ENCODE peak calls at places on chromosomes 16 and 17, in seven cellular contexts. One of them, this sample, is unnamed.

GRCh38 chr17:28760987-28761562 is 17.3 kb downstream of the TRAF4 start:
- DNase-seq in ascending aorta: no peak
- DNase-seq in GM18507: no peak
- DNase-seq in stimulated activated naive CD8-positive, alpha-beta T cell treated with anti-CD3 and anti-CD28 coated beads, Interleukin-15, Interleukin-2, amounts not matched to agents 100 U/mL and 50 U/mL, for 24 hours: no peak
- DNase-seq in fibroblast of lung: peak; percentile 60
- DNase-seq in HEK293T: no peak
- DNase-seq in CD8-positive, alpha-beta memory T cell: no peak
- DNase-seq in this sample: no peak

GRCh38 chr16:35516551-35516950 is 2057.1 kb downstream of the TP53TG3F start:
- DNase-seq in ascending aorta: no peak
- DNase-seq in GM18507: no peak
- DNase-seq in stimulated activated naive CD8-positive, alpha-beta T cell treated with anti-CD3 and anti-CD28 coated beads, Interleukin-15, Interleukin-2, amounts not matched to agents 100 U/mL and 50 U/mL, for 24 hours: no peak
- DNase-seq in fibroblast of lung: no peak
- DNase-seq in HEK293T: no peak
- DNase-seq in CD8-positive, alpha-beta memory T cell: no peak
- DNase-seq in this sample: no peak

GRCh38 chr16:67645397-67646121 is 615 bp downstream of the CARMIL2 start:
- DNase-seq in ascending aorta: no peak
- DNase-seq in GM18507: no peak
- DNase-seq in stimulated activated naive CD8-positive, alpha-beta T cell treated with anti-CD3 and anti-CD28 coated beads, Interleukin-15, Interleukin-2, amounts not matched to agents 100 U/mL and 50 U/mL, for 24 hours: no peak
- DNase-seq in fibroblast of lung: no peak
- DNase-seq in HEK293T: no peak
- DNase-seq in CD8-positive, alpha-beta memory T cell: no peak
- DNase-seq in this sample: peak; percentile 27

GRCh38 chr16:47503936-47504335 is 42.8 kb downstream of the PHKB start:
- DNase-seq in ascending aorta: no peak
- DNase-seq in GM18507: no peak
- DNase-seq in stimulated activated naive CD8-positive, alpha-beta T cell treated with anti-CD3 and anti-CD28 coated beads, Interleukin-15, Interleukin-2, amounts not matched to agents 100 U/mL and 50 U/mL, for 24 hours: no peak
- DNase-seq in fibroblast of lung: peak; percentile 55
- DNase-seq in HEK293T: no peak
- DNase-seq in CD8-positive, alpha-beta memory T cell: no peak
- DNase-seq in this sample: no peak

GRCh38 chr17:29881256-29881655 is 48.8 kb downstream of the SSH2 start:
- DNase-seq in ascending aorta: no peak
- DNase-seq in GM18507: no peak
- DNase-seq in stimulated activated naive CD8-positive, alpha-beta T cell treated with anti-CD3 and anti-CD28 coated beads, Interleukin-15, Interleukin-2, amounts not matched to agents 100 U/mL and 50 U/mL, for 24 hours: no peak
- DNase-seq in fibroblast of lung: no peak
- DNase-seq in HEK293T: no peak
- DNase-seq in CD8-positive, alpha-beta memory T cell: no peak
- DNase-seq in this sample: no peak

GRCh38 chr17:76087531-76087930 is 8.5 kb downstream of the ZACN start:
- DNase-seq in ascending aorta: no peak
- DNase-seq in GM18507: no peak
- DNase-seq in stimulated activated naive CD8-positive, alpha-beta T cell treated with anti-CD3 and anti-CD28 coated beads, Interleukin-15, Interleukin-2, amounts not matched to agents 100 U/mL and 50 U/mL, for 24 hours: no peak
- DNase-seq in fibroblast of lung: no peak
- DNase-seq in HEK293T: no peak
- DNase-seq in CD8-positive, alpha-beta memory T cell: no peak
- DNase-seq in this sample: no peak

GRCh38 chr17:28492352-28493310 is 13.5 kb upstream of the FOXN1 start:
- DNase-seq in ascending aorta: no peak
- DNase-seq in GM18507: no peak
- DNase-seq in stimulated activated naive CD8-positive, alpha-beta T cell treated with anti-CD3 and anti-CD28 coated beads, Interleukin-15, Interleukin-2, amounts not matched to agents 100 U/mL and 50 U/mL, for 24 hours: no peak
- DNase-seq in fibroblast of lung: no peak
- DNase-seq in HEK293T: no peak
- DNase-seq in CD8-positive, alpha-beta memory T cell: no peak
- DNase-seq in this sample: no peak

GRCh38 chr17:60149691-60150582 is at the start of gene CA4:
- DNase-seq in ascending aorta: no peak
- DNase-seq in GM18507: no peak
- DNase-seq in stimulated activated naive CD8-positive, alpha-beta T cell treated with anti-CD3 and anti-CD28 coated beads, Interleukin-15, Interleukin-2, amounts not matched to agents 100 U/mL and 50 U/mL, for 24 hours: no peak
- DNase-seq in fibroblast of lung: no peak
- DNase-seq in HEK293T: no peak
- DNase-seq in CD8-positive, alpha-beta memory T cell: no peak
- DNase-seq in this sample: no peak

GRCh38 chr16:51382940-51383339 is 231.9 kb upstream of the SALL1 start:
- DNase-seq in ascending aorta: no peak
- DNase-seq in GM18507: no peak
- DNase-seq in stimulated activated naive CD8-positive, alpha-beta T cell treated with anti-CD3 and anti-CD28 coated beads, Interleukin-15, Interleukin-2, amounts not matched to agents 100 U/mL and 50 U/mL, for 24 hours: no peak
- DNase-seq in fibroblast of lung: no peak
- DNase-seq in HEK293T: no peak
- DNase-seq in CD8-positive, alpha-beta memory T cell: no peak
- DNase-seq in this sample: no peak

GRCh38 chr16:68298907-68299515 is 11.7 kb downstream of the SLC7A6OS start:
- DNase-seq in ascending aorta: no peak
- DNase-seq in GM18507: no peak
- DNase-seq in stimulated activated naive CD8-positive, alpha-beta T cell treated with anti-CD3 and anti-CD28 coated beads, Interleukin-15, Interleukin-2, amounts not matched to agents 100 U/mL and 50 U/mL, for 24 hours: no peak
- DNase-seq in fibroblast of lung: peak; percentile 76
- DNase-seq in HEK293T: no peak
- DNase-seq in CD8-positive, alpha-beta memory T cell: no peak
- DNase-seq in this sample: no peak

GRCh38 chr17:66540131-66540781 is 237.8 kb downstream of the PRKCA start:
- DNase-seq in ascending aorta: no peak
- DNase-seq in GM18507: no peak
- DNase-seq in stimulated activated naive CD8-positive, alpha-beta T cell treated with anti-CD3 and anti-CD28 coated beads, Interleukin-15, Interleukin-2, amounts not matched to agents 100 U/mL and 50 U/mL, for 24 hours: peak; percentile 20
- DNase-seq in fibroblast of lung: peak; percentile 95
- DNase-seq in HEK293T: no peak
- DNase-seq in CD8-positive, alpha-beta memory T cell: no peak
- DNase-seq in this sample: no peak

GRCh38 chr17:21375757-21376584 is at the start of gene KCNJ12:
- DNase-seq in ascending aorta: no peak
- DNase-seq in GM18507: no peak
- DNase-seq in stimulated activated naive CD8-positive, alpha-beta T cell treated with anti-CD3 and anti-CD28 coated beads, Interleukin-15, Interleukin-2, amounts not matched to agents 100 U/mL and 50 U/mL, for 24 hours: no peak
- DNase-seq in fibroblast of lung: peak; percentile 26
- DNase-seq in HEK293T: peak; percentile 35
- DNase-seq in CD8-positive, alpha-beta memory T cell: no peak
- DNase-seq in this sample: peak; percentile 11

GRCh38 chr17:14331200-14331981 is 30.5 kb downstream of the HS3ST3B1 start:
- DNase-seq in ascending aorta: no peak
- DNase-seq in GM18507: no peak
- DNase-seq in stimulated activated naive CD8-positive, alpha-beta T cell treated with anti-CD3 and anti-CD28 coated beads, Interleukin-15, Interleukin-2, amounts not matched to agents 100 U/mL and 50 U/mL, for 24 hours: no peak
- DNase-seq in fibroblast of lung: no peak
- DNase-seq in HEK293T: no peak
- DNase-seq in CD8-positive, alpha-beta memory T cell: no peak
- DNase-seq in this sample: no peak

GRCh38 chr16:8878523-8878911 is 3.6 kb upstream of the LITAFD start:
- DNase-seq in ascending aorta: no peak
- DNase-seq in GM18507: no peak
- DNase-seq in stimulated activated naive CD8-positive, alpha-beta T cell treated with anti-CD3 and anti-CD28 coated beads, Interleukin-15, Interleukin-2, amounts not matched to agents 100 U/mL and 50 U/mL, for 24 hours: no peak
- DNase-seq in fibroblast of lung: peak; percentile 79
- DNase-seq in HEK293T: no peak
- DNase-seq in CD8-positive, alpha-beta memory T cell: no peak
- DNase-seq in this sample: no peak

GRCh38 chr17:82103588-82104451 is 5.8 kb upstream of the FASN start:
- DNase-seq in ascending aorta: no peak
- DNase-seq in GM18507: no peak
- DNase-seq in stimulated activated naive CD8-positive, alpha-beta T cell treated with anti-CD3 and anti-CD28 coated beads, Interleukin-15, Interleukin-2, amounts not matched to agents 100 U/mL and 50 U/mL, for 24 hours: no peak
- DNase-seq in fibroblast of lung: no peak
- DNase-seq in HEK293T: no peak
- DNase-seq in CD8-positive, alpha-beta memory T cell: no peak
- DNase-seq in this sample: no peak

GRCh38 chr16:77899416-77899815 is 111.1 kb downstream of the VAT1L start:
- DNase-seq in ascending aorta: no peak
- DNase-seq in GM18507: no peak
- DNase-seq in stimulated activated naive CD8-positive, alpha-beta T cell treated with anti-CD3 and anti-CD28 coated beads, Interleukin-15, Interleukin-2, amounts not matched to agents 100 U/mL and 50 U/mL, for 24 hours: no peak
- DNase-seq in fibroblast of lung: no peak
- DNase-seq in HEK293T: no peak
- DNase-seq in CD8-positive, alpha-beta memory T cell: no peak
- DNase-seq in this sample: no peak

GRCh38 chr16:4393243-4393606 is 21.6 kb downstream of the VASN start:
- DNase-seq in ascending aorta: no peak
- DNase-seq in GM18507: no peak
- DNase-seq in stimulated activated naive CD8-positive, alpha-beta T cell treated with anti-CD3 and anti-CD28 coated beads, Interleukin-15, Interleukin-2, amounts not matched to agents 100 U/mL and 50 U/mL, for 24 hours: no peak
- DNase-seq in fibroblast of lung: peak; percentile 54
- DNase-seq in HEK293T: no peak
- DNase-seq in CD8-positive, alpha-beta memory T cell: no peak
- DNase-seq in this sample: no peak

GRCh38 chr16:48323783-48324775 is 61.1 kb downstream of the SIAH1 start:
- DNase-seq in ascending aorta: no peak
- DNase-seq in GM18507: no peak
- DNase-seq in stimulated activated naive CD8-positive, alpha-beta T cell treated with anti-CD3 and anti-CD28 coated beads, Interleukin-15, Interleukin-2, amounts not matched to agents 100 U/mL and 50 U/mL, for 24 hours: no peak
- DNase-seq in fibroblast of lung: peak; percentile 8
- DNase-seq in HEK293T: no peak
- DNase-seq in CD8-positive, alpha-beta memory T cell: no peak
- DNase-seq in this sample: no peak

GRCh38 chr17:63998050-63998720 is at the start of gene PRR29:
- DNase-seq in ascending aorta: no peak
- DNase-seq in GM18507: peak; percentile 90
- DNase-seq in stimulated activated naive CD8-positive, alpha-beta T cell treated with anti-CD3 and anti-CD28 coated beads, Interleukin-15, Interleukin-2, amounts not matched to agents 100 U/mL and 50 U/mL, for 24 hours: peak; percentile 80
- DNase-seq in fibroblast of lung: peak; percentile 31
- DNase-seq in HEK293T: peak; percentile 89
- DNase-seq in CD8-positive, alpha-beta memory T cell: peak; percentile 68
- DNase-seq in this sample: peak; percentile 80

GRCh38 chr16:3235856-3236669 is 1.1 kb upstream of the ZNF200 start:
- DNase-seq in ascending aorta: no peak
- DNase-seq in GM18507: no peak
- DNase-seq in stimulated activated naive CD8-positive, alpha-beta T cell treated with anti-CD3 and anti-CD28 coated beads, Interleukin-15, Interleukin-2, amounts not matched to agents 100 U/mL and 50 U/mL, for 24 hours: peak; percentile 26
- DNase-seq in fibroblast of lung: no peak
- DNase-seq in HEK293T: peak; percentile 76
- DNase-seq in CD8-positive, alpha-beta memory T cell: peak; percentile 24
- DNase-seq in this sample: peak; percentile 81

GRCh38 chr16:81431554-81432353 is 12.9 kb upstream of the CMIP start:
- DNase-seq in ascending aorta: peak; percentile 29
- DNase-seq in GM18507: no peak
- DNase-seq in stimulated activated naive CD8-positive, alpha-beta T cell treated with anti-CD3 and anti-CD28 coated beads, Interleukin-15, Interleukin-2, amounts not matched to agents 100 U/mL and 50 U/mL, for 24 hours: no peak
- DNase-seq in fibroblast of lung: peak; percentile 85
- DNase-seq in HEK293T: no peak
- DNase-seq in CD8-positive, alpha-beta memory T cell: no peak
- DNase-seq in this sample: no peak

GRCh38 chr17:57772774-57773173 is 27.7 kb upstream of the CCDC182 start:
- DNase-seq in ascending aorta: no peak
- DNase-seq in GM18507: no peak
- DNase-seq in stimulated activated naive CD8-positive, alpha-beta T cell treated with anti-CD3 and anti-CD28 coated beads, Interleukin-15, Interleukin-2, amounts not matched to agents 100 U/mL and 50 U/mL, for 24 hours: no peak
- DNase-seq in fibroblast of lung: no peak
- DNase-seq in HEK293T: no peak
- DNase-seq in CD8-positive, alpha-beta memory T cell: no peak
- DNase-seq in this sample: no peak

GRCh38 chr17:75439287-75439686 is 17.1 kb upstream of the TMEM94 start:
- DNase-seq in ascending aorta: no peak
- DNase-seq in GM18507: no peak
- DNase-seq in stimulated activated naive CD8-positive, alpha-beta T cell treated with anti-CD3 and anti-CD28 coated beads, Interleukin-15, Interleukin-2, amounts not matched to agents 100 U/mL and 50 U/mL, for 24 hours: no peak
- DNase-seq in fibroblast of lung: no peak
- DNase-seq in HEK293T: no peak
- DNase-seq in CD8-positive, alpha-beta memory T cell: no peak
- DNase-seq in this sample: no peak

GRCh38 chr16:70738083-70738977 is 52.5 kb upstream of the MTSS2 start:
- DNase-seq in ascending aorta: no peak
- DNase-seq in GM18507: peak; percentile 20
- DNase-seq in stimulated activated naive CD8-positive, alpha-beta T cell treated with anti-CD3 and anti-CD28 coated beads, Interleukin-15, Interleukin-2, amounts not matched to agents 100 U/mL and 50 U/mL, for 24 hours: peak; percentile 62
- DNase-seq in fibroblast of lung: peak; percentile 40
- DNase-seq in HEK293T: peak; percentile 60
- DNase-seq in CD8-positive, alpha-beta memory T cell: no peak
- DNase-seq in this sample: peak; percentile 74

This sample was measured in activated CD8-positive, alpha-beta T cell treated with anti-CD3 and anti-CD28 coated beads for 36 hours.